ENCODE peak calls at places on chromosomes 4 and X, in seven cellular contexts. S is lower leg skin, H is heart left ventricle, Y is AG09319, Q is choroid plexus epithelial cell, F is fibroblast of lung, N is brain microvascular endothelial cell. X is an unnamed sample.

GRCh38 chrX:124223524-124223923 is 108.9 kb upstream of the TEX13D start:
- DNase-seq in S (no peak), H (no peak), Y (no peak), Q (no peak), F (no peak), N (no peak), X (no peak)

GRCh38 chrX:111005151-111005550 is 90.8 kb upstream of the PAK3 start:
- DNase-seq in S (no peak), H (no peak), Y (no peak), Q (no peak), F (no peak), N (no peak), X (no peak)

GRCh38 chrX:108001218-108001814 is 19.1 kb upstream of the TEX13B start:
- DNase-seq in S (no peak), H (no peak), Y (no peak), Q (peak; percentile 77), F (peak; percentile 58), N (peak; percentile 16), X (no peak)

GRCh38 chrX:133215747-133216146 is 2.4 kb downstream of the TFDP3 start:
- DNase-seq in S (no peak), H (no peak), Y (no peak), Q (peak; percentile 42), F (peak; percentile 11), N (peak; percentile 7), X (no peak)

GRCh38 chr4:116515959-116516358 is 569.4 kb downstream of the TRAM1L1 start:
- DNase-seq in S (no peak), H (no peak), Y (no peak), Q (no peak), F (no peak), N (no peak), X (no peak)

GRCh38 chrX:86021652-86022289 is 25.6 kb downstream of the CHM start:
- DNase-seq in S (no peak), H (no peak), Y (no peak), Q (no peak), F (no peak), N (no peak), X (no peak)

GRCh38 chr4:10179957-10180602 is 63.5 kb upstream of the WDR1 start:
- DNase-seq in S (no peak), H (no peak), Y (no peak), Q (peak; percentile 71), F (no peak), N (peak; percentile 24), X (no peak)

GRCh38 chr4:159639924-159640323 is 537.0 kb downstream of the RAPGEF2 start:
- DNase-seq in S (no peak), H (no peak), Y (no peak), Q (peak; percentile 16), F (no peak), N (no peak), X (no peak)

GRCh38 chrX:149286940-149287349 is 218.2 kb downstream of the IDS start:
- DNase-seq in S (no peak), H (no peak), Y (no peak), Q (peak; percentile 70), F (peak; percentile 55), N (peak; percentile 36), X (no peak)

GRCh38 chrX:141278306-141278705 is 36.0 kb upstream of the SPANXC start:
- DNase-seq in S (no peak), H (no peak), Y (no peak), Q (peak; percentile 36), F (peak; percentile 32), N (no peak), X (no peak)

GRCh38 chr4:24980064-24980690 is 50.6 kb downstream of the LGI2 start:
- DNase-seq in S (peak; percentile 88), H (peak; percentile 51), Y (peak; percentile 16), Q (peak; percentile 81), F (peak; percentile 67), N (peak; percentile 59), X (peak; percentile 66)

GRCh38 chr4:80266267-80266901 is at the start of gene FGF5:
- DNase-seq in S (no peak), H (peak; percentile 61), Y (peak; percentile 90), Q (peak; percentile 52), F (peak; percentile 87), N (peak; percentile 90), X (no peak)

GRCh38 chr4:87977521-87978278 is 2.2 kb downstream of the SPP1 start:
- DNase-seq in S (no peak), H (no peak), Y (no peak), Q (no peak), F (no peak), N (no peak), X (no peak)

GRCh38 chr4:102606261-102606660 is 105.1 kb downstream of the NFKB1 start:
- DNase-seq in S (no peak), H (no peak), Y (no peak), Q (peak; percentile 79), F (no peak), N (no peak), X (no peak)

GRCh38 chrX:39261446-39262147 is 460.3 kb downstream of the MID1IP1 start:
- DNase-seq in S (no peak), H (no peak), Y (no peak), Q (peak; percentile 49), F (peak; percentile 25), N (peak; percentile 27), X (no peak)

GRCh38 chr4:186027405-186027804 is 41.6 kb upstream of the TLR3 start:
- DNase-seq in S (peak; percentile 34), H (no peak), Y (no peak), Q (no peak), F (no peak), N (no peak), X (no peak)

GRCh38 chrX:120125444-120125843 is 9.7 kb upstream of the RHOXF1 start:
- DNase-seq in S (no peak), H (no peak), Y (no peak), Q (peak; percentile 4), F (peak; percentile 8), N (no peak), X (no peak)

GRCh38 chrX:133921764-133922389 is 63.5 kb downstream of the GPC3 start:
- DNase-seq in S (no peak), H (peak; percentile 31), Y (no peak), Q (peak; percentile 34), F (peak; percentile 13), N (peak; percentile 17), X (no peak)

GRCh38 chr4:188930822-188931221 is 791.6 kb downstream of the TRIML1 start:
- DNase-seq in S (no peak), H (no peak), Y (no peak), Q (peak; percentile 2), F (peak; percentile 13), N (no peak), X (no peak)

GRCh38 chrX:43817454-43817853 is 64.8 kb downstream of the MAOB start:
- DNase-seq in S (no peak), H (no peak), Y (no peak), Q (no peak), F (no peak), N (no peak), X (no peak)

GRCh38 chr4:189117426-189117825 is 823.2 kb upstream of the FRG1 start:
- DNase-seq in S (no peak), H (no peak), Y (no peak), Q (no peak), F (no peak), N (no peak), X (no peak)

DNA sequence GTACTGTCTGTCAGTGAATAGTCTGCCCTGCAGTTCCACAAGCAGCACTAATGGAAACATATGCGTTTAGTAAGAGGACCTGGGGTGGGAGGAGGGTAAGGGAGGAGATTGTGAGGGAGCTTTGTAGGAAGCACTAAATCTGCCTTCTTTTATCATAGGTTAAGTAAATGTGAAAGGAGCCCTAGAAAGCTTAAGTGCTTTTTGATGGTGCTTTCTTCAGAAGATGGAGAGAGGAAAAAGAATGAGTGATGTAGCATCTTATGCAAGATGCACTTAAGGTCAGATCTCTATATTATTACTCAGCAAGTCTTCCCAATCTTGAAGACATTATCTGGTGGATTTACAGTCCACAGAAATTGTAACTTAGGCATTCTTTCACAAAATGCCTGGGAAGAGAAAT is 322.7 kb downstream of the PDHA2 start:
- DNase-seq in S (no peak), H (no peak), Y (no peak), Q (peak; percentile 68), F (peak; percentile 2), N (no peak), X (no peak)
- TF ChIP-seq CTCF in S (no peak), H (no peak), Y (no peak), Q (no peak), F (no peak), N (no peak), X (no peak)

DNA sequence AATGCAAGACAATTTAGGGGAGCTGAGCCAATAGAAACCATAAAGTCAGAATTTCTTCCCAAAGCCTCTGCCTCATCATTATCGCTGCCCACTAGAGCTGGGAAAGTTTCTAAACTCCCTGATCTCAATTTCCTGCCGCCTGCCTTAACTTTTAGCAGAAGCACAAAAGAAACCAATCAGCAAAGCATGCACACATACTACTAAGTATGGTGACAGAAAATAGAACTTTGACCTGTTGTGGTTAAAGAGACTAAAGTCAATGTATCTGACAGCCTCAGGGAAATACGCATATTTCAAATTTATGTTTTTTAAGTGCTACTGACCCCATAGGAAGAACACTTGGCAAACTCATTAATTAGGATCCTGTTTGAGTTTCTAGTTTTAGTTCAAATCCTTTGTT is 10.1 kb downstream of the STK26 start:
- DNase-seq in S (no peak), H (no peak), Y (no peak), Q (no peak), F (no peak), N (no peak), X (no peak)
- TF ChIP-seq CTCF in S (no peak), H (no peak), Y (no peak), Q (no peak), F (no peak), N (no peak), X (no peak)

DNA sequence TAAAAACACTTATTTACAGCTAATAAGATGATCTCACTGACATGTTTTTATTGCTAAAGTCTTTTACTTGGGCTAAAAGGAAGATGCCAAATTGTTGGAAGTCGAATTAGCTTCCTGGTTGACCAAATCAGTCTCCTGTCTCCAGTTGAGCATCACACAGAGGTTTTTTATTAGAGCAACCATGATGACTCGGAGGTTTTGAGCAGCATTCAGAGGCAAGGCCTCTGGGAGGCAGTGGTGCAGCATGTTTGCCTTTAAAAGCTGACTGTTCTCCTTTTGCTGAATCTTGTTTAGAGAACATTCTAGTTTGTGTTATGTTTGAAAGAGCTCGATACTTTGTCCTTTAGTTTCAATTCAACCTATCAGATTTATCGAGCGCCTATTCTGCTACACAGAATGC is 2.1 kb downstream of the UCHL1 start:
- DNase-seq in S (no peak), H (no peak), Y (peak; percentile 25), Q (peak; percentile 87), F (peak; percentile 81), N (peak; percentile 69), X (no peak)
- TF ChIP-seq CTCF in S (no peak), H (no peak), Y (peak; percentile 56), Q (peak; percentile 75), F (peak; percentile 50), N (peak; percentile 72), X (peak; percentile 26)

GRCh38 chr4:75048208-75048879 is 115.4 kb downstream of the PARM1 start:
- DNase-seq in S (no peak), H (no peak), Y (no peak), Q (no peak), F (no peak), N (no peak), X (no peak)
- TF ChIP-seq CTCF in S (no peak), H (no peak), Y (no peak), Q (no peak), F (no peak), N (peak; percentile 38), X (no peak)

DNA sequence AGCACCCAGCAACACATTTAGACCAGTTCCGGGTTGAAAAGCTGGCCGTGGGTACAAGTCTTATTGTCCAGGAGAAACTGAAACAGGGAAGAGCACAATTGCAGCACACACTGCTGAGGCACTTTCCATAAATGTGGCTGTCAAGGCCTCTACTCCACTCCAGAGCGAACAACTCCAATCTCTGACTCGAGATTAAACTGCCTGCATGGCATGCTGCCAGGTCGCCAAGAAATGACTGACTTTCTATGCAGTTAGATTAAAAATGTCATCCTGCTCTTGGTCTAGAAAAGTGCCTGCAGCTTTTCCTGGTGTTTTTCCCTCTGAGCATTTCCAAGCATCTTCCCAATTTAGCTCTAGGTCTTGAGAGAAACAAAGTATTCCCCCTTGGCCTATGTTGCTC is 260.6 kb upstream of the EMCN start:
- DNase-seq in S (no peak), H (no peak), Y (no peak), Q (no peak), F (no peak), N (no peak), X (no peak)
- TF ChIP-seq CTCF in S (no peak), H (no peak), Y (no peak), Q (no peak), F (no peak), N (no peak), X (no peak)